ENCODE peak calls at places on chromosomes 7 and 10, in four cellular contexts. One of them, this sample, is unnamed.

GRCh38 chr10:95728535-95728934 is 27.4 kb upstream of the ENTPD1 start:
- DNase-seq in GM12891: no peak
- DNase-seq in transverse colon: no peak
- DNase-seq in Panc1: no peak
- DNase-seq in this sample: no peak

GRCh38 chr7:19920705-19921104 is 147.3 kb upstream of the TMEM196 start:
- DNase-seq in Panc1: no peak
- DNase-seq in GM12891: no peak
- DNase-seq in transverse colon: no peak
- DNase-seq in this sample: no peak

GRCh38 chr10:99983280-99983988 is 26.3 kb downstream of the DNMBP start:
- DNase-seq in Panc1: no peak
- DNase-seq in GM12891: no peak
- DNase-seq in transverse colon: no peak
- DNase-seq in this sample: no peak

GRCh38 chr7:3558410-3558809 is 257.4 kb downstream of the SDK1 start:
- DNase-seq in transverse colon: no peak
- DNase-seq in Panc1: no peak
- DNase-seq in GM12891: no peak
- DNase-seq in this sample: no peak

GRCh38 chr10:122828716-122829255 is 16.9 kb downstream of the CUZD1 start:
- DNase-seq in Panc1: no peak
- DNase-seq in GM12891: no peak
- DNase-seq in transverse colon: no peak
- DNase-seq in this sample: no peak

GRCh38 chr10:45463244-45464116 is 89.5 kb downstream of the ALOX5 start:
- DNase-seq in Panc1: no peak
- DNase-seq in GM12891: no peak
- DNase-seq in transverse colon: no peak
- DNase-seq in this sample: no peak

GRCh38 chr7:139629392-139630082 is 106.1 kb downstream of the CLEC2L start:
- DNase-seq in Panc1: no peak
- DNase-seq in transverse colon: no peak
- DNase-seq in GM12891: no peak
- DNase-seq in this sample: no peak

GRCh38 chr10:88525371-88526079 is 57.6 kb downstream of the RNLS start:
- DNase-seq in transverse colon: peak
- DNase-seq in Panc1: no peak
- DNase-seq in GM12891: no peak
- DNase-seq in this sample: no peak

GRCh38 chr10:71801357-71801756 is 28.0 kb upstream of the VSIR start:
- DNase-seq in transverse colon: no peak
- DNase-seq in Panc1: no peak
- DNase-seq in GM12891: peak
- DNase-seq in this sample: no peak

GRCh38 chr7:290554-291301 is 758 bp downstream of the FOXL3 start:
- DNase-seq in GM12891: no peak
- DNase-seq in Panc1: no peak
- DNase-seq in transverse colon: peak
- DNase-seq in this sample: no peak

GRCh38 chr10:11672836-11673235 is 61.4 kb upstream of the USP6NL start:
- DNase-seq in GM12891: no peak
- DNase-seq in Panc1: no peak
- DNase-seq in transverse colon: no peak
- DNase-seq in this sample: peak

GRCh38 chr7:135966341-135967043 is 10.7 kb downstream of the MTPN start:
- DNase-seq in GM12891: no peak
- DNase-seq in Panc1: no peak
- DNase-seq in transverse colon: no peak
- DNase-seq in this sample: no peak

GRCh38 chr7:149824748-149825566 is 13.2 kb upstream of the ZNF862 start:
- DNase-seq in transverse colon: no peak
- DNase-seq in GM12891: no peak
- DNase-seq in Panc1: no peak
- DNase-seq in this sample: no peak

GRCh38 chr7:44824894-44825526 is 22.9 kb downstream of the H2AZ2 start:
- DNase-seq in GM12891: no peak
- DNase-seq in Panc1: no peak
- DNase-seq in transverse colon: no peak
- DNase-seq in this sample: no peak

GRCh38 chr10:70178139-70178725 is 7.9 kb upstream of the SAR1A start:
- DNase-seq in GM12891: no peak
- DNase-seq in transverse colon: no peak
- DNase-seq in Panc1: no peak
- DNase-seq in this sample: no peak

GRCh38 chr10:79221110-79222051 is 125.9 kb upstream of the PPIF start:
- DNase-seq in transverse colon: peak
- DNase-seq in Panc1: no peak
- DNase-seq in GM12891: no peak
- DNase-seq in this sample: peak

GRCh38 chr7:134866581-134866980 is 87.1 kb downstream of the CALD1 start:
- DNase-seq in Panc1: no peak
- DNase-seq in transverse colon: no peak
- DNase-seq in GM12891: no peak
- DNase-seq in this sample: no peak

GRCh38 chr10:13371879-13372470 is 23.9 kb upstream of the SEPHS1 start:
- DNase-seq in Panc1: peak
- DNase-seq in GM12891: peak
- DNase-seq in transverse colon: peak
- DNase-seq in this sample: peak

GRCh38 chr7:94514140-94514889 is 4.7 kb downstream of the CASD1 start:
- DNase-seq in GM12891: no peak
- DNase-seq in Panc1: no peak
- DNase-seq in transverse colon: no peak
- DNase-seq in this sample: no peak

GRCh38 chr10:73206385-73206784 is 38.5 kb downstream of the FAM149B1 start:
- DNase-seq in Panc1: no peak
- DNase-seq in GM12891: no peak
- DNase-seq in transverse colon: no peak
- DNase-seq in this sample: no peak

GRCh38 chr7:73367006-73367405 is 39.0 kb downstream of the FKBP6 start:
- DNase-seq in Panc1: no peak
- DNase-seq in GM12891: no peak
- DNase-seq in transverse colon: no peak
- DNase-seq in this sample: no peak

GRCh38 chr10:110802090-110802489 is 69.6 kb upstream of the PDCD4 start:
- DNase-seq in transverse colon: no peak
- DNase-seq in GM12891: no peak
- DNase-seq in Panc1: no peak
- DNase-seq in this sample: no peak

GRCh38 chr10:4083509-4084003 is 298.5 kb upstream of the KLF6 start:
- DNase-seq in GM12891: no peak
- DNase-seq in Panc1: no peak
- DNase-seq in transverse colon: no peak
- DNase-seq in this sample: peak

GRCh38 chr10:77776487-77776886 is 138.9 kb upstream of the KCNMA1 start:
- DNase-seq in Panc1: no peak
- DNase-seq in GM12891: no peak
- DNase-seq in transverse colon: no peak
- DNase-seq in this sample: no peak

GRCh38 chr7:67823345-67823744 is 826.7 kb downstream of the TYW1 start:
- DNase-seq in transverse colon: no peak
- DNase-seq in GM12891: no peak
- DNase-seq in Panc1: no peak
- DNase-seq in this sample: no peak

GRCh38 chr10:69885379-69886156 is 83.9 kb downstream of the COL13A1 start:
- DNase-seq in Panc1: no peak
- DNase-seq in transverse colon: no peak
- DNase-seq in GM12891: no peak
- DNase-seq in this sample: no peak

GRCh38 chr10:15472431-15473400 is 101.6 kb upstream of the FAM171A1 start:
- DNase-seq in transverse colon: no peak
- DNase-seq in GM12891: no peak
- DNase-seq in Panc1: no peak
- DNase-seq in this sample: no peak

GRCh38 chr7:130440527-130441365 is at the start of gene CEP41:
- DNase-seq in GM12891: peak
- DNase-seq in Panc1: peak
- DNase-seq in transverse colon: peak
- DNase-seq in this sample: peak
- TF ChIP-seq POLR2AphosphoS5 in GM12891: no peak
- TF ChIP-seq POLR2AphosphoS5 in Panc1: peak
- TF ChIP-seq POLR2AphosphoS5 in transverse colon: no peak
- TF ChIP-seq POLR2AphosphoS5 in this sample: no peak

DNA sequence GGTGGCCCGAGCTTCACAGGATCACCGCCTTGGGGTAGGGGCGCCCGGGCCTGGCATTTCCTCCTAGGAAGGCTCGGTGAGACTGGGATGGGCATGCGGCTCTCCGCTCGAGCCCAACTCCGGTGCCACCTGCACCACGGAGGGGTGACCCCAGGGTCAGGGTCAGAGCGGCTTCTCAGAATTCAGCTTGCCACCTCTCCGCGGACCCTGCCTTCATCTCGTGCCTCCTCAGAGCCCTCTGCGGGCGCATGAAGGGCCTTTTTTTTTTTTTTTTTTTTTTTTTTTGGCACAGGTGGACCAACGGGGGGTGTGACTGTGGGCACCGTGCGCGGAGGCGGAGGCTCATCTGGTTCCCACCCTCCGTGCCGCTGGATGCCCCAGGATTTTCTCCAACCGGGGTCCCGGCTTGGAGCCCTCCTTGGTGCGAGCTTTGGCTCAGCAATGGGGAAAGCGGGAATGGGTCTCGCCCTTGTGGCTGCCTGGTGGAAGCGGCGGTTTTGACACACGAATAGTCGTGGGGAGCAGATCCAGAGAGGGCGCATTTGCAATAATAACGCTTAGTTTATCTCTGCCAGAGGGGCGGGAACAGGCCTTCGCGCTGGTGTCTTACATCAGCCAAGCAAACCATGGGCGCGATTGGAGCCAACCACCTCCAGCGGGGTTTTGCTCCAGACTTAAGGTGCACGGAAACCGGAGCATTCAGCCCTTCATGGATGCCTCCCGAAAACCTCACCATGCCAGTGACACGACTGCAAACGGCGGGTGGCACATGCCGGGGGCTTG is 5.0 kb upstream of the TNRC18 start:
- DNase-seq in transverse colon: peak
- DNase-seq in Panc1: no peak
- DNase-seq in GM12891: no peak
- DNase-seq in this sample: peak
- TF ChIP-seq POLR2AphosphoS5 in transverse colon: peak
- TF ChIP-seq POLR2AphosphoS5 in Panc1: no peak
- TF ChIP-seq POLR2AphosphoS5 in GM12891: no peak
- TF ChIP-seq POLR2AphosphoS5 in this sample: peak

GRCh38 chr7:125467996-125468854 is 538.6 kb upstream of the POT1 start:
- DNase-seq in transverse colon: no peak
- DNase-seq in GM12891: no peak
- DNase-seq in Panc1: no peak
- DNase-seq in this sample: no peak
- TF ChIP-seq POLR2AphosphoS5 in transverse colon: no peak
- TF ChIP-seq POLR2AphosphoS5 in GM12891: no peak
- TF ChIP-seq POLR2AphosphoS5 in Panc1: no peak
- TF ChIP-seq POLR2AphosphoS5 in this sample: no peak

GRCh38 chr7:80040752-80041151 is 93.9 kb upstream of the GNAI1 start:
- DNase-seq in GM12891: no peak
- DNase-seq in Panc1: no peak
- DNase-seq in transverse colon: no peak
- DNase-seq in this sample: no peak

GRCh38 chr7:80036107-80036506 is 98.5 kb upstream of the GNAI1 start:
- DNase-seq in transverse colon: no peak
- DNase-seq in GM12891: no peak
- DNase-seq in Panc1: no peak
- DNase-seq in this sample: no peak

GRCh38 chr7:80039255-80039884 is 95.3 kb upstream of the GNAI1 start:
- DNase-seq in Panc1: no peak
- DNase-seq in GM12891: no peak
- DNase-seq in transverse colon: no peak
- DNase-seq in this sample: no peak

GRCh38 chr7:80040335-80040734 is 94.3 kb upstream of the GNAI1 start:
- DNase-seq in Panc1: no peak
- DNase-seq in GM12891: no peak
- DNase-seq in transverse colon: no peak
- DNase-seq in this sample: no peak

DNA sequence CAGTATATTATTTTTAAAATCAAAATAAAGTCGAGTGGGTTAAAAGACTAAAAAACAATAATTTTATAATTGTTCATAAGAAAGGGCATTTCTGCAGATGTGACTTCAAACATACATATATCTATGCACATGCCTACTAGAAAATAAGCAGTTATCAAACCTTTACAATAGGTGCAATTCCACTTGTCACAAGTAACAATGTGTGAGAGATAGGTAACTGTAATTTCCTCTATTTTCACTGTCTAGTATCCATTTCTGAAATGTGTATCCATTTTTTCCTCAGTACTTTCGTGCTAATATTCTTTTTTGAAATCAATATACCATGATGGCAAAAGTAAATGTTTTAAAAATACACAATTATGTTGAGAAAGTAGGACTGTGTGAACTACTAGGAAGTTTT is 96.9 kb upstream of the GNAI1 start:
- DNase-seq in GM12891: no peak
- DNase-seq in Panc1: no peak
- DNase-seq in transverse colon: no peak
- DNase-seq in this sample: no peak
- TF ChIP-seq POLR2AphosphoS5 in GM12891: no peak
- TF ChIP-seq POLR2AphosphoS5 in Panc1: no peak
- TF ChIP-seq POLR2AphosphoS5 in transverse colon: no peak
- TF ChIP-seq POLR2AphosphoS5 in this sample: no peak

GRCh38 chr7:13921062-13921461 is 68.4 kb downstream of the ETV1 start:
- DNase-seq in Panc1: no peak
- DNase-seq in transverse colon: no peak
- DNase-seq in GM12891: no peak
- DNase-seq in this sample: no peak

GRCh38 chr7:13915891-13916290 is 73.6 kb downstream of the ETV1 start:
- DNase-seq in transverse colon: no peak
- DNase-seq in Panc1: no peak
- DNase-seq in GM12891: no peak
- DNase-seq in this sample: no peak

DNA sequence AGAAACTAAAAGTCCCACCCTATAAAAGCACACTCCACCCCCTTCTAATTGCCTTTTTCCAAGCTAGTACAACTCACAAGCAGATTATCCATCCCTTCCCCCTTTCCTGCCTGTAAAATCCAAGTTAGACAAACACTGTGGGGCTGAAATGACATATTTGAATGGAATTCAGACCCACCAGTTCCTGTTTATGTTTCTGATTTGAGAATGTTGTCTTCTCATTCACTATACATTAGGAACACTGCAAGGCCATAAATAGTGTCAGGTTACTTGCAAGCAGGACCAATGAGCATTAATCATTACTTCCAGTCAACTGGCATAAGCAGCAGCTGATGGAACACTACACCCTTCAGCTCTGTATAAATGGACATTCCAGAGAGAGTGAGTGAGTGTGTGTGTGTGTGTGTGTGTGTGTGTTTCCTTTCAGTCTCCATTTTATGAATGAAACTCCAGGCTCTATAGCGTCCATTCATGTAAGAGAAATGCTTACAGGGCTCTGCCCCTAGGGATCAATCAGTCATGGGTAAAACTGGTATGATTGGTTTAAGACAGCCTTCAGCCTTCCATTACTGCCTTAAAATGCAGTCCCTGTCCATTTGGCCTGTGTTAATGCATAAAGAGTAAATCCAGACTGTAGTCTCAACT is 69.3 kb downstream of the ETV1 start:
- DNase-seq in Panc1: peak
- DNase-seq in transverse colon: peak
- DNase-seq in GM12891: no peak
- DNase-seq in this sample: no peak
- TF ChIP-seq POLR2AphosphoS5 in Panc1: no peak
- TF ChIP-seq POLR2AphosphoS5 in transverse colon: no peak
- TF ChIP-seq POLR2AphosphoS5 in GM12891: no peak
- TF ChIP-seq POLR2AphosphoS5 in this sample: no peak

GRCh38 chr10:112958275-112958995 is 8.4 kb downstream of the TCF7L2 start:
- DNase-seq in Panc1: no peak
- DNase-seq in GM12891: no peak
- DNase-seq in transverse colon: no peak
- DNase-seq in this sample: no peak
- TF ChIP-seq POLR2AphosphoS5 in Panc1: peak
- TF ChIP-seq POLR2AphosphoS5 in GM12891: no peak
- TF ChIP-seq POLR2AphosphoS5 in transverse colon: no peak
- TF ChIP-seq POLR2AphosphoS5 in this sample: no peak